ENCODE peak calls at places on chromosome 1, in six cellular contexts. One of them, this sample, is unnamed.

GRCh38 chr1:203754455-203754864 is 10.5 kb upstream of the LAX1 start:
- DNase-seq in G401: no peak
- DNase-seq in stimulated activated CD8-positive, alpha-beta memory T cell treated with anti-CD3 and anti-CD28 coated beads, Interleukin-4, amount 100 ng/mL, for 4 hours: no peak
- DNase-seq in A549: no peak
- DNase-seq in T-cell: no peak
- DNase-seq in NCI-H748 treated with DMSO at 0.1 percent for 48 hours: no peak
- DNase-seq in this sample: peak

GRCh38 chr1:226603976-226604845 is 55.6 kb downstream of the STUM start:
- DNase-seq in stimulated activated CD8-positive, alpha-beta memory T cell treated with anti-CD3 and anti-CD28 coated beads, Interleukin-4, amount 100 ng/mL, for 4 hours: no peak
- DNase-seq in T-cell: no peak
- DNase-seq in A549: no peak
- DNase-seq in NCI-H748 treated with DMSO at 0.1 percent for 48 hours: no peak
- DNase-seq in G401: no peak
- DNase-seq in this sample: no peak

GRCh38 chr1:228978486-228979324 is 243.4 kb downstream of the RHOU start:
- DNase-seq in NCI-H748 treated with DMSO at 0.1 percent for 48 hours: no peak
- DNase-seq in A549: no peak
- DNase-seq in T-cell: no peak
- DNase-seq in G401: peak
- DNase-seq in stimulated activated CD8-positive, alpha-beta memory T cell treated with anti-CD3 and anti-CD28 coated beads, Interleukin-4, amount 100 ng/mL, for 4 hours: no peak
- DNase-seq in this sample: no peak

GRCh38 chr1:51863384-51863783 is 15.1 kb downstream of the NRDC start:
- DNase-seq in T-cell: no peak
- DNase-seq in G401: no peak
- DNase-seq in NCI-H748 treated with DMSO at 0.1 percent for 48 hours: no peak
- DNase-seq in stimulated activated CD8-positive, alpha-beta memory T cell treated with anti-CD3 and anti-CD28 coated beads, Interleukin-4, amount 100 ng/mL, for 4 hours: no peak
- DNase-seq in A549: no peak
- DNase-seq in this sample: no peak

GRCh38 chr1:110734146-110734680 is 59.5 kb upstream of the KCNA3 start:
- DNase-seq in G401: no peak
- DNase-seq in T-cell: no peak
- DNase-seq in NCI-H748 treated with DMSO at 0.1 percent for 48 hours: peak
- DNase-seq in A549: no peak
- DNase-seq in stimulated activated CD8-positive, alpha-beta memory T cell treated with anti-CD3 and anti-CD28 coated beads, Interleukin-4, amount 100 ng/mL, for 4 hours: no peak
- DNase-seq in this sample: no peak

GRCh38 chr1:162873671-162874666 is 13.0 kb upstream of the CCDC190 start:
- DNase-seq in NCI-H748 treated with DMSO at 0.1 percent for 48 hours: peak
- DNase-seq in G401: no peak
- DNase-seq in stimulated activated CD8-positive, alpha-beta memory T cell treated with anti-CD3 and anti-CD28 coated beads, Interleukin-4, amount 100 ng/mL, for 4 hours: no peak
- DNase-seq in A549: no peak
- DNase-seq in T-cell: no peak
- DNase-seq in this sample: no peak

GRCh38 chr1:108107658-108108057 is 92.5 kb downstream of the SLC25A24 start:
- DNase-seq in stimulated activated CD8-positive, alpha-beta memory T cell treated with anti-CD3 and anti-CD28 coated beads, Interleukin-4, amount 100 ng/mL, for 4 hours: no peak
- DNase-seq in A549: peak
- DNase-seq in NCI-H748 treated with DMSO at 0.1 percent for 48 hours: no peak
- DNase-seq in T-cell: peak
- DNase-seq in G401: no peak
- DNase-seq in this sample: peak

GRCh38 chr1:117857434-117857833 is 72.0 kb downstream of the GDAP2 start:
- DNase-seq in T-cell: no peak
- DNase-seq in stimulated activated CD8-positive, alpha-beta memory T cell treated with anti-CD3 and anti-CD28 coated beads, Interleukin-4, amount 100 ng/mL, for 4 hours: no peak
- DNase-seq in NCI-H748 treated with DMSO at 0.1 percent for 48 hours: peak
- DNase-seq in A549: no peak
- DNase-seq in G401: no peak
- DNase-seq in this sample: no peak

This sample was measured in activated naive CD8-positive, alpha-beta T cell treated with anti-CD3 and anti-CD28 coated beads, Interleukin-2, amount 50 U/mL, for 16 hours.